ENCODE peak calls at places on chromosomes 2 and 18, in nine cellular contexts. O is ovary; G is EH; Y is iPS DF 19.7; V is lung; F is LoVo; S is PC-9; H is mesothelial cell of epicardium; L is stimulated activated CD4-positive, alpha-beta T cell treated with anti-CD3 and anti-CD28 coated beads, Interleukin-2, amount 100 ng/mL, for 48 hours. M is an unnamed sample.

GRCh38 chr2:142325870-142326269 is 195.1 kb upstream of the LRP1B start:
- DNase-seq in O (no peak), G (no peak), Y (no peak), V (no peak), F (no peak), S (no peak), H (no peak), L (no peak), M (no peak)

GRCh38 chr18:61360440-61361383 is 27.5 kb downstream of the CDH20 start:
- DNase-seq in O (no peak), G (no peak), Y (no peak), V (no peak), F (no peak), S (no peak), H (no peak), L (no peak), M (no peak)

GRCh38 chr2:27724905-27725693 is 46.4 kb upstream of the MRPL33 start:
- DNase-seq in O (no peak), G (peak), Y (no peak), V (no peak), F (no peak), S (no peak), H (no peak), L (no peak), M (no peak)

GRCh38 chr2:215435261-215435808 is 533 bp downstream of the FN1 start:
- DNase-seq in O (peak), G (no peak), Y (no peak), V (peak), F (no peak), S (no peak), H (peak), L (no peak), M (peak)

GRCh38 chr18:78330761-78331160 is 648.9 kb upstream of the SALL3 start:
- DNase-seq in O (no peak), G (no peak), Y (no peak), V (no peak), F (no peak), S (no peak), H (no peak), L (no peak), M (no peak)

GRCh38 chr2:15365411-15365810 is 195.7 kb downstream of the NBAS start:
- DNase-seq in O (no peak), G (no peak), Y (no peak), V (no peak), F (no peak), S (no peak), H (no peak), L (no peak), M (no peak)

GRCh38 chr2:215830313-215830712 is 183.0 kb downstream of the MREG start:
- DNase-seq in O (peak), G (peak), Y (no peak), V (peak), F (peak), S (peak), H (no peak), L (no peak), M (no peak)

GRCh38 chr2:29920631-29921559 is 491 bp downstream of the ALK start:
- DNase-seq in O (no peak), G (peak), Y (no peak), V (no peak), F (no peak), S (no peak), H (no peak), L (no peak), M (peak)

GRCh38 chr2:199922856-199923255 is 11.8 kb downstream of the C2orf69 start:
- DNase-seq in O (no peak), G (peak), Y (no peak), V (no peak), F (no peak), S (no peak), H (no peak), L (no peak), M (peak)

GRCh38 chr2:239678666-239679296 is 278.0 kb upstream of the HDAC4 start:
- DNase-seq in O (no peak), G (no peak), Y (no peak), V (no peak), F (no peak), S (no peak), H (no peak), L (no peak), M (no peak)

GRCh38 chr2:158060862-158061435 is 40.7 kb upstream of the UPP2 start:
- DNase-seq in O (no peak), G (peak), Y (no peak), V (no peak), F (peak), S (no peak), H (no peak), L (no peak), M (peak)

GRCh38 chr2:105407946-105408743 is 9.3 kb upstream of the FHL2 start:
- DNase-seq in O (no peak), G (no peak), Y (no peak), V (no peak), F (no peak), S (no peak), H (no peak), L (no peak), M (no peak)

GRCh38 chr18:10518595-10519273 is 7.1 kb upstream of the NAPG start:
- DNase-seq in O (peak), G (peak), Y (no peak), V (no peak), F (no peak), S (no peak), H (no peak), L (no peak), M (peak)

GRCh38 chr2:6820903-6821584 is 44.7 kb downstream of the CMPK2 start:
- DNase-seq in O (no peak), G (no peak), Y (no peak), V (no peak), F (no peak), S (no peak), H (no peak), L (no peak), M (no peak)

GRCh38 chr2:39730685-39731302 is 48.3 kb downstream of the THUMPD2 start:
- DNase-seq in O (no peak), G (peak), Y (no peak), V (no peak), F (no peak), S (no peak), H (no peak), L (no peak), M (peak)

GRCh38 chr18:48302736-48303135 is 106.4 kb downstream of the ZBTB7C start:
- DNase-seq in O (no peak), G (no peak), Y (no peak), V (no peak), F (no peak), S (no peak), H (no peak), L (no peak), M (no peak)

GRCh38 chr18:3458378-3458777 is 8.4 kb downstream of the TGIF1 start:
- DNase-seq in O (no peak), G (no peak), Y (no peak), V (no peak), F (no peak), S (no peak), H (no peak), L (no peak), M (peak)

GRCh38 chr2:159290289-159290907 is 3.9 kb upstream of the WDSUB1 start:
- DNase-seq in O (no peak), G (peak), Y (no peak), V (peak), F (peak), S (no peak), H (no peak), L (no peak), M (no peak)

GRCh38 chr2:85184231-85184630 is 51.0 kb downstream of the TCF7L1 start:
- DNase-seq in O (no peak), G (no peak), Y (no peak), V (no peak), F (no peak), S (no peak), H (no peak), L (no peak), M (no peak)

GRCh38 chr2:157303612-157304011 is 22.0 kb downstream of the ERMN start:
- DNase-seq in O (no peak), G (no peak), Y (no peak), V (no peak), F (no peak), S (no peak), H (no peak), L (no peak), M (no peak)

GRCh38 chr2:103285354-103285753 is 523.5 kb downstream of the TMEM182 start:
- DNase-seq in O (no peak), G (no peak), Y (no peak), V (no peak), F (no peak), S (no peak), H (no peak), L (no peak), M (no peak)

GRCh38 chr2:98771771-98772521 is 41.0 kb upstream of the MGAT4A start:
- DNase-seq in O (no peak), G (no peak), Y (no peak), V (no peak), F (no peak), S (no peak), H (no peak), L (no peak), M (no peak)

GRCh38 chr18:13303761-13304364 is 85.3 kb downstream of the LDLRAD4 start:
- DNase-seq in O (no peak), G (peak), Y (no peak), V (no peak), F (no peak), S (no peak), H (no peak), L (no peak), M (peak)

GRCh38 chr18:50820901-50821520 is 1.2 kb upstream of the MRO start:
- DNase-seq in O (no peak), G (no peak), Y (no peak), V (no peak), F (no peak), S (no peak), H (no peak), L (no peak), M (no peak)

GRCh38 chr2:108193251-108193650 is 46.5 kb upstream of the SULT1C3 start:
- DNase-seq in O (no peak), G (peak), Y (no peak), V (no peak), F (no peak), S (no peak), H (no peak), L (no peak), M (no peak)

GRCh38 chr18:62682396-62682795 is 32.9 kb upstream of the PHLPP1 start:
- DNase-seq in O (no peak), G (no peak), Y (no peak), V (no peak), F (no peak), S (no peak), H (no peak), L (no peak), M (no peak)

GRCh38 chr2:67974564-67975430 is 88.0 kb downstream of the C1D start:
- DNase-seq in O (peak), G (no peak), Y (no peak), V (peak), F (no peak), S (no peak), H (no peak), L (no peak), M (no peak)

GRCh38 chr2:237011196-237011595 is 74.5 kb upstream of the COPS8 start:
- DNase-seq in O (no peak), G (no peak), Y (no peak), V (no peak), F (no peak), S (no peak), H (no peak), L (no peak), M (no peak)

GRCh38 chr18:79203017-79203605 is 133.9 kb downstream of the ATP9B start:
- DNase-seq in O (no peak), G (no peak), Y (no peak), V (no peak), F (peak), S (peak), H (no peak), L (peak), M (no peak)

GRCh38 chr2:119190321-119190720 is 31.8 kb upstream of the C1QL2 start:
- DNase-seq in O (no peak), G (no peak), Y (no peak), V (no peak), F (no peak), S (no peak), H (no peak), L (no peak), M (no peak)

GRCh38 chr18:25140144-25140961 is 211.6 kb downstream of the ZNF521 start:
- DNase-seq in O (no peak), G (no peak), Y (no peak), V (no peak), F (no peak), S (no peak), H (no peak), L (no peak), M (no peak)

GRCh38 chr2:45919711-45920111 is 268.2 kb downstream of the PRKCE start:
- DNase-seq in O (no peak), G (no peak), Y (no peak), V (no peak), F (no peak), S (no peak), H (no peak), L (no peak), M (no peak)

GRCh38 chr2:41922177-41922576 is 125.6 kb upstream of the PKDCC start:
- DNase-seq in O (no peak), G (peak), Y (no peak), V (no peak), F (peak), S (peak), H (no peak), L (no peak), M (peak)

GRCh38 chr18:58047556-58047882 is 3.5 kb downstream of the NEDD4L start:
- DNase-seq in O (no peak), G (no peak), Y (no peak), V (no peak), F (no peak), S (no peak), H (no peak), L (no peak), M (no peak)

GRCh38 chr2:219446101-219446504 is 11.5 kb downstream of the SPEG start:
- DNase-seq in O (peak), G (peak), Y (no peak), V (no peak), F (no peak), S (no peak), H (no peak), L (no peak), M (peak)

GRCh38 chr2:95158891-95159619 is 593 bp downstream of the ZNF514 start:
- DNase-seq in O (peak), G (peak), Y (no peak), V (peak), F (peak), S (peak), H (peak), L (peak), M (peak)

GRCh38 chr18:78726326-78727056 is 253.1 kb upstream of the SALL3 start:
- DNase-seq in O (no peak), G (no peak), Y (no peak), V (no peak), F (no peak), S (no peak), H (no peak), L (no peak), M (no peak)

GRCh38 chr2:179720173-179720772 is 141.1 kb downstream of the ZNF385B start:
- DNase-seq in O (no peak), G (no peak), Y (no peak), V (no peak), F (no peak), S (no peak), H (no peak), L (no peak), M (peak)

GRCh38 chr2:118078734-118079133 is 9.5 kb upstream of the INSIG2 start:
- DNase-seq in O (no peak), G (no peak), Y (no peak), V (no peak), F (no peak), S (peak), H (no peak), L (no peak), M (no peak)

M was measured in mesendoderm.